ENCODE peak calls at places on chromosomes 4 and X, in seven cellular contexts. U is MM.1S, K is pancreas, P is breast epithelium, W is tibial artery, J is esophagus muscularis mucosa, F is lower lobe of right lung. N is an unnamed sample.

GRCh38 chr4:181909368-181909767 is 333.8 kb upstream of the TENM3 start:
- DNase-seq in U (no peak), K (no peak), P (no peak), W (no peak), J (no peak), F (no peak), N (no peak)

GRCh38 chr4:86114563-86114962 is 245.3 kb downstream of the MAPK10 start:
- DNase-seq in U (no peak), K (no peak), P (no peak), W (no peak), J (no peak), F (no peak), N (no peak)

GRCh38 chr4:26152051-26152450 is 168.8 kb upstream of the RBPJ start:
- DNase-seq in U (no peak), K (no peak), P (no peak), W (no peak), J (no peak), F (no peak), N (no peak)

GRCh38 chr4:144894525-144894924 is 203.5 kb downstream of the ANAPC10 start:
- DNase-seq in U (no peak), K (no peak), P (no peak), W (peak; percentile 56), J (no peak), F (peak; percentile 49), N (no peak)

GRCh38 chr4:101807351-101807750 is 16.8 kb downstream of the BANK1 start:
- DNase-seq in U (no peak), K (no peak), P (no peak), W (no peak), J (no peak), F (no peak), N (no peak)

GRCh38 chrX:370244-370962 is 16.3 kb downstream of the PPP2R3B start:
- DNase-seq in U (no peak), K (peak; percentile 11), P (no peak), W (no peak), J (no peak), F (no peak), N (no peak)

GRCh38 chr4:56410247-56410646 is 23.0 kb upstream of the AASDH start:
- DNase-seq in U (no peak), K (no peak), P (no peak), W (peak; percentile 51), J (no peak), F (no peak), N (no peak)

GRCh38 chr4:15653864-15654391 is 1.2 kb downstream of the FBXL5 start:
- DNase-seq in U (peak; percentile 45), K (no peak), P (no peak), W (no peak), J (no peak), F (no peak), N (no peak)

GRCh38 chr4:173990126-173990878 is 293.2 kb downstream of the FBXO8 start:
- DNase-seq in U (peak; percentile 45), K (no peak), P (no peak), W (no peak), J (no peak), F (no peak), N (no peak)

GRCh38 chrX:10450229-10450958 is 170.0 kb downstream of the MID1 start:
- DNase-seq in U (no peak), K (no peak), P (no peak), W (no peak), J (no peak), F (no peak), N (no peak)

GRCh38 chrX:122866527-122866926 is 317.6 kb upstream of the GRIA3 start:
- DNase-seq in U (no peak), K (no peak), P (no peak), W (no peak), J (no peak), F (no peak), N (no peak)

GRCh38 chr4:24669751-24670150 is 85.4 kb upstream of the DHX15 start:
- DNase-seq in U (no peak), K (no peak), P (no peak), W (no peak), J (no peak), F (no peak), N (no peak)

GRCh38 chrX:135513140-135513535 is 7.3 kb upstream of the INTS6L start:
- DNase-seq in U (no peak), K (no peak), P (no peak), W (no peak), J (no peak), F (no peak), N (no peak)

GRCh38 chrX:41025926-41026325 is 59.3 kb upstream of the USP9X start:
- DNase-seq in U (no peak), K (no peak), P (no peak), W (no peak), J (no peak), F (no peak), N (no peak)

GRCh38 chr4:22334155-22334554 is 181.7 kb downstream of the ADGRA3 start:
- DNase-seq in U (no peak), K (no peak), P (no peak), W (no peak), J (no peak), F (no peak), N (no peak)

GRCh38 chrX:140733766-140734342 is 24.3 kb downstream of the LINC00632 start:
- DNase-seq in U (peak; percentile 46), K (no peak), P (no peak), W (no peak), J (no peak), F (no peak), N (no peak)

GRCh38 chrX:74450803-74451449 is 29.6 kb downstream of the SLC16A2 start:
- DNase-seq in U (no peak), K (no peak), P (no peak), W (peak; percentile 28), J (no peak), F (no peak), N (no peak)

GRCh38 chrX:22818061-22818460 is 181.7 kb upstream of the DDX53 start:
- DNase-seq in U (no peak), K (no peak), P (no peak), W (no peak), J (no peak), F (no peak), N (no peak)

GRCh38 chr4:112085156-112086035 is 59.9 kb upstream of the FAM241A start:
- DNase-seq in U (peak; percentile 15), K (no peak), P (no peak), W (no peak), J (no peak), F (no peak), N (no peak)

GRCh38 chr4:143199503-143199902 is 14.8 kb downstream of the USP38 start:
- DNase-seq in U (no peak), K (no peak), P (no peak), W (no peak), J (no peak), F (no peak), N (no peak)
- H3K36me3 ChIP-seq in U (peaks cover 16% of the 10 kb centered on the region), K (peaks cover 3% of the 10 kb centered on the region), P (no peaks in the 10 kb centered on the region), W (peaks cover 66% of the 10 kb centered on the region), J (peaks cover 70% of the 10 kb centered on the region), F (peaks cover 97% of the 10 kb centered on the region), N (peaks cover 88% of the 10 kb centered on the region)

GRCh38 chr4:168656055-168656660 is 159.3 kb downstream of the PALLD start:
- DNase-seq in U (no peak), K (no peak), P (no peak), W (no peak), J (no peak), F (no peak), N (no peak)
- H3K36me3 ChIP-seq in U (no peaks in the 10 kb centered on the region), K (no peaks in the 10 kb centered on the region), P (no peaks in the 10 kb centered on the region), W (no peaks in the 10 kb centered on the region), J (no peaks in the 10 kb centered on the region), F (no peaks in the 10 kb centered on the region), N (no peaks in the 10 kb centered on the region)

GRCh38 chr4:5799406-5799805 is 88.4 kb downstream of the EVC start:
- DNase-seq in U (no peak), K (no peak), P (no peak), W (no peak), J (no peak), F (no peak), N (no peak)

GRCh38 chr4:5801696-5802095 is 90.7 kb downstream of the EVC start:
- DNase-seq in U (no peak), K (no peak), P (no peak), W (no peak), J (no peak), F (no peak), N (no peak)

GRCh38 chr4:5798946-5799345 is 87.9 kb downstream of the EVC start:
- DNase-seq in U (no peak), K (no peak), P (no peak), W (no peak), J (no peak), F (no peak), N (no peak)

GRCh38 chr4:5798447-5798846 is 87.4 kb downstream of the EVC start:
- DNase-seq in U (no peak), K (no peak), P (no peak), W (no peak), J (no peak), F (no peak), N (no peak)

DNA sequence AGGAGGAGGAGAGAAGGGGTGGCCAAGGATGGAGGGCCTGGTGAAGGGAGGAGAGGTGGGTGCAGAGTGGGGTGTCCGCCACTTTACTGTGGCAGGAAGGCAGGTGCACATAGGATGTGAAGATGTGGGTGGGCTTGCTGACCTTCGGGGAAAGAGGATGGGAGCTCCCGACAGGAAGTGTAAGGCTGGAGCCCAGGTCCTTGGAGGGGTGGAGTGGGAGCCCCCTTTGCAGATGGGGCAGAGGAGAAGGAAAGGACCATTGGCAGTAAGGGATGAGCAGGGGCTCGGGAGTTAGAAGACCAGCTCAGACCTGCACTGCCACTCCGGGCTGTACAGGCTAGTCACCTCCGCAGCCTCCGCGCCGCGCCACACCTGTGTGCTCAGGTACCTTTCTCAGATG is 89.5 kb downstream of the EVC start:
- DNase-seq in U (no peak), K (no peak), P (no peak), W (no peak), J (no peak), F (no peak), N (no peak)
- H3K36me3 ChIP-seq in U (peaks cover 3% of the 10 kb centered on the region), K (no peaks in the 10 kb centered on the region), P (no peaks in the 10 kb centered on the region), W (peaks cover 71% of the 10 kb centered on the region), J (peaks cover 81% of the 10 kb centered on the region), F (peaks cover 60% of the 10 kb centered on the region), N (no peaks in the 10 kb centered on the region)

GRCh38 chr4:1711055-1711905 is 839 bp downstream of the SLBP start:
- DNase-seq in U (peak; percentile 31), K (peak; percentile 69), P (no peak), W (peak; percentile 55), J (no peak), F (peak; percentile 70), N (no peak)

GRCh38 chr4:1708581-1708980 is 3.5 kb downstream of the SLBP start:
- DNase-seq in U (no peak), K (no peak), P (no peak), W (no peak), J (no peak), F (no peak), N (no peak)

GRCh38 chr4:1706358-1706757 is 5.8 kb downstream of the SLBP start:
- DNase-seq in U (no peak), K (no peak), P (no peak), W (no peak), J (no peak), F (peak; percentile 25), N (no peak)

GRCh38 chr4:1703880-1704279 is 8.2 kb downstream of the SLBP start:
- DNase-seq in U (no peak), K (no peak), P (no peak), W (no peak), J (no peak), F (no peak), N (no peak)

GRCh38 chr4:1705732-1706131 is 6.4 kb downstream of the SLBP start:
- DNase-seq in U (no peak), K (no peak), P (no peak), W (no peak), J (no peak), F (peak; percentile 25), N (no peak)
- H3K36me3 ChIP-seq in U (peaks cover 22% of the 10 kb centered on the region), K (no peaks in the 10 kb centered on the region), P (no peaks in the 10 kb centered on the region), W (peaks cover 34% of the 10 kb centered on the region), J (peaks cover 44% of the 10 kb centered on the region), F (peaks cover 64% of the 10 kb centered on the region), N (peaks cover 37% of the 10 kb centered on the region)

N was measured in effector memory CD4-positive, alpha-beta T cell.